ENCODE peak calls at places on chromosomes 1 and 21, in ten cellular contexts. W, G, S, B, N, Z, H, R, T and U are unnamed samples. For H3K4me1 and H3K27me3, the result is how much of the 10 kb centered on the place peaks cover.

GRCh38 chr1:26582836-26583460 is 53.4 kb downstream of the RPS6KA1 start:
- DNase-seq in T (no peak), W (peak), N (peak), H (no peak), S (no peak), R (no peak), B (no peak), G (no peak), Z (no peak), U (peak)

GRCh38 chr1:203499643-203500278 is 5.8 kb downstream of the OPTC start:
- DNase-seq in G (no peak), H (no peak), T (no peak), Z (no peak), S (no peak), N (no peak), R (no peak), W (no peak), B (no peak), U (no peak)

GRCh38 chr1:1906185-1907097 is 8.6 kb upstream of the CALML6 start:
- DNase-seq in S (peak), B (peak), Z (peak), G (peak), H (peak), N (peak), R (peak), T (peak), W (peak), U (peak)

GRCh38 chr1:10616696-10617095 is 141.9 kb downstream of the PEX14 start:
- DNase-seq in Z (no peak), W (no peak), T (no peak), N (no peak), S (no peak), G (no peak), B (no peak), H (no peak), R (peak), U (no peak)

GRCh38 chr1:153548722-153549695 is at the start of gene S100A3:
- DNase-seq in N (peak), B (no peak), T (no peak), Z (peak), R (no peak), H (peak), W (peak), G (no peak), S (no peak), U (peak)

GRCh38 chr1:160996195-160996594 is 24.8 kb downstream of the F11R start:
- DNase-seq in W (no peak), N (peak), H (no peak), B (no peak), T (no peak), R (no peak), G (no peak), Z (peak), S (no peak), U (no peak)

GRCh38 chr1:162367073-162367472 is 9.6 kb downstream of the SPATA46 start:
- DNase-seq in S (no peak), W (peak), G (no peak), B (no peak), N (no peak), H (no peak), Z (peak), T (no peak), R (no peak), U (peak)

GRCh38 chr1:224747578-224747977 is 131.5 kb downstream of the CNIH3 start:
- DNase-seq in B (no peak), H (no peak), Z (no peak), R (no peak), T (no peak), N (peak), G (no peak), S (no peak), W (no peak), U (no peak)

GRCh38 chr1:207797229-207797973 is 45.5 kb downstream of the CD46 start:
- DNase-seq in W (peak), T (peak), Z (peak), B (peak), H (peak), N (peak), S (peak), R (peak), G (peak), U (peak)

GRCh38 chr21:16169102-16169511 is 439.3 kb downstream of the USP25 start:
- DNase-seq in W (no peak), R (no peak), T (no peak), S (no peak), H (no peak), Z (no peak), N (peak), B (no peak), G (no peak), U (peak)

GRCh38 chr1:5770981-5771765 is 221.1 kb downstream of the NPHP4 start:
- DNase-seq in S (no peak), N (no peak), R (no peak), T (peak), H (peak), B (no peak), W (no peak), Z (no peak), G (no peak), U (peak)

GRCh38 chr1:241711326-241711725 is 59.2 kb downstream of the WDR64 start:
- DNase-seq in W (no peak), T (no peak), S (no peak), R (no peak), H (no peak), Z (no peak), G (no peak), N (no peak), B (no peak), U (no peak)

GRCh38 chr1:155981266-155982088 is 3.1 kb upstream of the ARHGEF2 start:
- DNase-seq in N (peak), Z (peak), W (no peak), G (no peak), H (no peak), T (no peak), S (no peak), R (peak), B (no peak), U (peak)

GRCh38 chr1:234565132-234565531 is 44.8 kb downstream of the IRF2BP2 start:
- DNase-seq in B (no peak), R (no peak), Z (no peak), G (no peak), T (no peak), N (no peak), W (no peak), H (no peak), S (no peak), U (no peak)

GRCh38 chr1:62057230-62057629 is 137.4 kb upstream of the L1TD1 start:
- DNase-seq in R (no peak), G (no peak), H (no peak), N (no peak), B (no peak), S (no peak), W (no peak), Z (no peak), T (no peak), U (no peak)

GRCh38 chr1:106787511-106787910 is 269.0 kb upstream of the PRMT6 start:
- DNase-seq in S (no peak), W (no peak), T (no peak), Z (no peak), G (no peak), H (no peak), N (no peak), R (no peak), B (no peak), U (no peak)

GRCh38 chr21:14591882-14592281 is 45.8 kb upstream of the SAMSN1 start:
- DNase-seq in W (peak), S (no peak), B (no peak), Z (peak), H (peak), G (no peak), R (no peak), N (no peak), T (no peak), U (peak)

GRCh38 chr1:173042806-173043205 is 7.9 kb downstream of the TNFSF18 start:
- DNase-seq in G (no peak), T (no peak), B (peak), H (no peak), Z (no peak), S (no peak), W (no peak), N (no peak), R (no peak), U (no peak)
- H3K4me3 ChIP-seq in G (no peak), T (no peak), B (no peak), H (no peak), Z (no peak), S (no peak), W (no peak), N (no peak), R (no peak), U (no peak)

GRCh38 chr1:221719278-221719597 is 22.7 kb downstream of the DUSP10 start:
- DNase-seq in S (no peak), N (no peak), R (no peak), B (no peak), Z (no peak), W (no peak), T (no peak), H (no peak), G (no peak), U (no peak)

GRCh38 chr1:221718391-221719277 is 23.3 kb downstream of the DUSP10 start:
- DNase-seq in Z (no peak), S (no peak), N (peak), W (no peak), G (no peak), B (peak), H (no peak), R (no peak), T (no peak), U (peak)

GRCh38 chr1:221722254-221723017 is 19.5 kb downstream of the DUSP10 start:
- DNase-seq in R (no peak), S (no peak), B (no peak), N (no peak), Z (no peak), G (no peak), W (no peak), H (no peak), T (no peak), U (no peak)

GRCh38 chr1:221719987-221720386 is 21.9 kb downstream of the DUSP10 start:
- DNase-seq in S (no peak), R (no peak), H (no peak), T (no peak), W (no peak), B (no peak), N (no peak), G (no peak), Z (no peak), U (no peak)

GRCh38 chr1:221720545-221720944 is 21.3 kb downstream of the DUSP10 start:
- DNase-seq in W (no peak), G (no peak), B (no peak), H (no peak), N (peak), Z (no peak), R (no peak), T (no peak), S (no peak), U (no peak)
- H3K4me1 ChIP-seq in W (under half), G (under half), B (under half), H (under half), N (half or more), Z (under half), R (half or more), T (under half), S (under half), U (half or more)

GRCh38 chr1:91199988-91200387 is 178.2 kb upstream of the ZNF644 start:
- DNase-seq in T (no peak), H (no peak), Z (no peak), N (no peak), W (no peak), G (no peak), B (peak), S (no peak), R (no peak), U (no peak)

GRCh38 chr1:91201174-91201573 is 179.3 kb upstream of the ZNF644 start:
- DNase-seq in H (no peak), S (no peak), W (no peak), R (no peak), T (no peak), N (no peak), B (no peak), G (no peak), Z (no peak), U (peak)

GRCh38 chr1:91201699-91202098 is 179.9 kb upstream of the ZNF644 start:
- DNase-seq in R (no peak), N (no peak), H (no peak), B (no peak), Z (no peak), W (no peak), G (no peak), S (no peak), T (no peak), U (no peak)
- H3K27me3 ChIP-seq in R (under half), N (under half), H (under half), B (under half), Z (under half), W (under half), G (under half), S (under half), T (under half), U (under half)

GRCh38 chr1:112296908-112297307 is 99.1 kb upstream of the CTTNBP2NL start:
- DNase-seq in R (no peak), T (no peak), H (no peak), W (no peak), B (no peak), Z (no peak), S (no peak), N (peak), G (no peak), U (no peak)
- H3K4me3 ChIP-seq in R (no peak), T (no peak), H (no peak), W (no peak), B (no peak), Z (no peak), S (no peak), N (no peak), G (no peak), U (no peak)

DNA sequence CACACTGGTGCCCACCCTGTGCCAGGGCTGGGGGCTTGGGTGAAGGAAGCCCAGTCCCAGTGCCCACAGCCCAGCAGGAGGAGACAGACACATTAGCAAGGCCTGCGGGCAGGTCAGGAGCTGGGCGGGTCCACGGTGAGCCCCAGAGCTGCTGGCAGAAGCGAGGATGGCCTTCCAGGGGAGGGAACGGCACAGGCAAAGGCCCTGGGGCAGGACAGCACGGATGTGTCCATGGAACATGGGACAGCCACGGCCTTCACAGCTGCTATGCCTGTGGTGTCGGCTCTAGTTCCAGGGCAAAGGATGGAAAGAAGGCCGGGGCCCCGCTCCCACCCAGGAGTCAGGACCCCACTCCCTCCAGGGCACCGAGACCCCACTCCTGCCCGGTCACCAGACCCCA is 165.0 kb upstream of the ARHGEF16 start:
- DNase-seq in T (no peak), W (no peak), H (no peak), R (no peak), B (no peak), S (no peak), G (no peak), N (no peak), Z (no peak), U (no peak)
- H3K4me1 ChIP-seq in T (under half), W (under half), H (under half), R (under half), B (under half), S (under half), G (under half), N (under half), Z (under half), U (under half)

GRCh38 chr1:180235502-180236239 is 5.6 kb downstream of the LHX4 start:
- DNase-seq in R (no peak), N (no peak), S (no peak), W (no peak), Z (no peak), G (no peak), H (no peak), T (no peak), B (peak), U (no peak)

GRCh38 chr1:180237850-180238476 is 7.9 kb downstream of the LHX4 start:
- DNase-seq in T (no peak), B (no peak), S (no peak), H (no peak), W (no peak), N (no peak), R (no peak), Z (no peak), G (no peak), U (no peak)

GRCh38 chr1:180239145-180240096 is 9.4 kb downstream of the LHX4 start:
- DNase-seq in N (no peak), G (no peak), H (no peak), Z (no peak), W (no peak), S (no peak), R (no peak), T (no peak), B (peak), U (no peak)

GRCh38 chr1:180236698-180237509 is 6.8 kb downstream of the LHX4 start:
- DNase-seq in Z (no peak), W (no peak), S (no peak), H (no peak), G (no peak), T (no peak), B (peak), N (no peak), R (no peak), U (no peak)

DNA sequence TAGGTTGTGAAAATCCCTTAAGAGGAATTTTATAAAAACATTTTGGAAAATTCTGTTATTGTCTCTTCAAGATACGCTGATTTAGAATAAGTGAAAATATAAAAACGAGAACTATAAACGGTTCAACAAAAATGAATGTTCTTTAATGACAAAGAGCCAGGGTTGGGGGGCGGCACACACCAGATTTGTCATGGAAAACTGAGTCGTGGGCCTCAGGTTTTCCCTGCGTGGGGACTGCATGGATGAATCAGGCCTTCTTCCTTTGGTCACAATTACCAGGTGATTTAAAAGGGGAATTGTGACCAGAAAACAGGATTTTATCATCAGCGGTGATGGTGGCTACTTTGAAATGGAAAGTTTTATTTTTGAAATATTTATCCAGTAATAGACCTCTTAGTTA is 8.6 kb downstream of the LHX4 start:
- DNase-seq in T (no peak), R (no peak), Z (no peak), S (no peak), H (no peak), B (no peak), N (no peak), G (no peak), W (no peak), U (no peak)
- H3K27me3 ChIP-seq in T (under half), R (half or more), Z (under half), S (under half), H (half or more), B (half or more), N (half or more), G (under half), W (under half), U (half or more)

GRCh38 chr1:77413541-77414335 is 131.9 kb downstream of the AK5 start:
- DNase-seq in S (no peak), N (no peak), H (no peak), R (no peak), T (no peak), B (no peak), W (no peak), Z (no peak), G (no peak), U (no peak)
- H3K4me3 ChIP-seq in S (no peak), N (no peak), H (no peak), R (no peak), T (no peak), B (no peak), W (no peak), Z (no peak), G (no peak), U (no peak)

GRCh38 chr1:58585591-58586151 is 8.6 kb upstream of the TACSTD2 start:
- DNase-seq in S (no peak), G (no peak), H (no peak), T (no peak), N (peak), B (no peak), Z (no peak), R (no peak), W (peak), U (peak)

GRCh38 chr1:58585166-58585565 is 8.1 kb upstream of the TACSTD2 start:
- DNase-seq in Z (no peak), S (no peak), R (no peak), W (no peak), T (no peak), B (no peak), H (no peak), G (no peak), N (no peak), U (no peak)

GRCh38 chr1:58590019-58590418 is 13.0 kb upstream of the TACSTD2 start:
- DNase-seq in R (no peak), H (no peak), N (no peak), S (no peak), W (no peak), G (no peak), B (no peak), Z (no peak), T (no peak), U (no peak)

GRCh38 chr1:58586296-58586695 is 9.2 kb upstream of the TACSTD2 start:
- DNase-seq in G (no peak), N (peak), B (no peak), T (no peak), R (no peak), S (no peak), H (no peak), Z (no peak), W (no peak), U (no peak)

DNA sequence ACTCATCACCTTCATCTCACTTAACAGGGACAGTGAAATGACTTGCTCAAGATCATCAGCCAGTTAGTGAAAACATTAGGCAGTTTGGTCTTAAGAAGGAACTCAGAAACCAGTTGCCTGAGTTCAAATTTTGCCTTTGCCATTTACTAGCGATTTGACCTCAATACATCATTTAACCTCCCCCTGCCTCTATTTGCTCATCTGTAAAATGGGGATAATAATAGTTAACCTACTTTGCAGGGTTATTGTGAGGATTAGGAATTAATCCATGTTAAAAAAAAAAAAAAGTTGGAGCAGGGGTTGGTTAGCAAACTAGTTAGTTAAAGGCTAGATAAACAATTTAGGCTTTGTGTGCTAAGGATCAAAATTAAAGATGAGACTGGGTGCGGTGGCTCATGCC is 10.6 kb upstream of the TACSTD2 start:
- DNase-seq in Z (no peak), W (no peak), H (no peak), B (no peak), N (no peak), R (no peak), T (no peak), G (no peak), S (no peak), U (no peak)
- H3K4me1 ChIP-seq in Z (under half), W (under half), H (under half), B (under half), N (under half), R (under half), T (under half), G (under half), S (under half), U (under half)